ENCODE peak calls at places on chromosome 3, in nine cellular contexts. X is Panc1, M is NCI-H1436, D is sciatic nerve, C is retina, F is H1, V is ELF-1, U is SJSA1, O is heart right ventricle. I is an unnamed sample.

GRCh38 chr3:172713316-172713715 is 2.4 kb upstream of the NCEH1 start:
- DNase-seq in M (no peak), X (no peak), F (no peak), V (no peak), D (no peak), U (no peak), C (no peak), O (no peak), I (no peak)

GRCh38 chr3:10192953-10193691 is 28.4 kb downstream of the IRAK2 start:
- DNase-seq in C (peak), V (peak), D (no peak), U (peak), X (no peak), F (no peak), O (no peak), M (no peak), I (no peak)

GRCh38 chr3:159620281-159620680 is 368.4 kb upstream of the IL12A start:
- DNase-seq in X (no peak), D (no peak), C (no peak), M (no peak), U (peak), V (no peak), O (no peak), F (no peak), I (no peak)

GRCh38 chr3:81277853-81278252 is 483.6 kb downstream of the GBE1 start:
- DNase-seq in D (no peak), V (no peak), U (no peak), O (no peak), F (no peak), X (no peak), M (no peak), C (no peak), I (no peak)

GRCh38 chr3:192410684-192410960 is 316.7 kb downstream of the FGF12 start:
- DNase-seq in V (no peak), U (no peak), C (no peak), M (no peak), F (no peak), X (no peak), O (no peak), D (no peak), I (no peak)

GRCh38 chr3:191100516-191100915 is 98.5 kb upstream of the OSTN start:
- DNase-seq in X (no peak), O (no peak), U (no peak), F (no peak), V (no peak), M (no peak), D (no peak), C (no peak), I (no peak)

GRCh38 chr3:20225769-20226168 is 39.8 kb upstream of the SGO1 start:
- DNase-seq in U (no peak), X (peak), C (peak), V (no peak), D (no peak), O (no peak), F (no peak), M (no peak), I (peak)

GRCh38 chr3:66642015-66642414 is 141.2 kb upstream of the LRIG1 start:
- DNase-seq in U (no peak), V (no peak), M (no peak), X (no peak), D (no peak), F (no peak), C (no peak), O (no peak), I (no peak)